ENCODE peak calls at places on chromosomes 6 and 20, in seven cellular contexts. G is H1, E is HCT116, N is K562, Q is GM12878, M is HepG2, O is SK-N-SH. Y is an unnamed sample.

GRCh38 chr6:6856538-6857523 is 250.9 kb upstream of the RREB1 start:
- DNase-seq in G (peak; percentile 55), E (no peak), N (no peak), Q (peak; percentile 71), M (no peak), O (peak; percentile 45), Y (peak; percentile 12)

GRCh38 chr6:38806833-38807232 is 91.7 kb downstream of the DNAH8 start:
- DNase-seq in G (no peak), E (no peak), N (no peak), Q (no peak), M (no peak), O (no peak), Y (no peak)

GRCh38 chr20:46122071-46122470 is 4.0 kb downstream of the CD40 start:
- DNase-seq in G (no peak), E (no peak), N (no peak), Q (no peak), M (peak; percentile 35), O (no peak), Y (no peak)

GRCh38 chr20:59783020-59784010 is 150.1 kb downstream of the SYCP2 start:
- DNase-seq in G (peak; percentile 89), E (peak; percentile 32), N (peak; percentile 70), Q (no peak), M (peak; percentile 55), O (peak; percentile 82), Y (peak; percentile 75)

GRCh38 chr20:62132421-62132820 is 10.1 kb downstream of the LSM14B start:
- DNase-seq in G (no peak), E (no peak), N (no peak), Q (no peak), M (no peak), O (no peak), Y (no peak)

GRCh38 chr6:166169549-166170421 is 2.1 kb upstream of the TBXT start:
- DNase-seq in G (no peak), E (no peak), N (no peak), Q (no peak), M (no peak), O (no peak), Y (no peak)

GRCh38 chr6:36659271-36659670 is 19.2 kb upstream of the CDKN1A start:
- DNase-seq in G (no peak), E (no peak), N (no peak), Q (no peak), M (no peak), O (no peak), Y (no peak)

GRCh38 chr20:63141531-63141930 is 74.4 kb downstream of the YTHDF1 start:
- DNase-seq in G (no peak), E (no peak), N (no peak), Q (no peak), M (no peak), O (no peak), Y (no peak)

GRCh38 chr6:16758163-16758975 is 2.9 kb downstream of the ATXN1 start:
- DNase-seq in G (no peak), E (no peak), N (peak; percentile 23), Q (no peak), M (peak; percentile 66), O (no peak), Y (no peak)

GRCh38 chr6:110066091-110066490 is 88.0 kb downstream of the GPR6 start:
- DNase-seq in G (no peak), E (no peak), N (no peak), Q (no peak), M (no peak), O (no peak), Y (no peak)

GRCh38 chr6:19297880-19298279 is 539.3 kb upstream of the ID4 start:
- DNase-seq in G (no peak), E (no peak), N (no peak), Q (no peak), M (no peak), O (no peak), Y (no peak)

GRCh38 chr6:49205526-49205925 is 257.5 kb downstream of the MMUT start:
- DNase-seq in G (no peak), E (no peak), N (no peak), Q (no peak), M (no peak), O (peak; percentile 17), Y (no peak)

GRCh38 chr6:118893095-118893881 is 664 bp upstream of the ASF1A start:
- DNase-seq in G (no peak), E (no peak), N (peak; percentile 33), Q (no peak), M (peak; percentile 49), O (no peak), Y (peak; percentile 38)

GRCh38 chr6:135451617-135452190 is 45.8 kb downstream of the AHI1 start:
- DNase-seq in G (no peak), E (peak; percentile 22), N (peak; percentile 31), Q (no peak), M (peak; percentile 32), O (peak; percentile 7), Y (peak; percentile 20)

GRCh38 chr20:63097336-63097831 is 90.6 kb upstream of the BHLHE23 start:
- DNase-seq in G (peak; percentile 41), E (no peak), N (no peak), Q (no peak), M (no peak), O (no peak), Y (no peak)

GRCh38 chr6:102660288-102660687 is 1266.8 kb downstream of the GRIK2 start:
- DNase-seq in G (no peak), E (no peak), N (no peak), Q (no peak), M (no peak), O (no peak), Y (no peak)

GRCh38 chr6:101083533-101084172 is 202.5 kb upstream of the ASCC3 start:
- DNase-seq in G (no peak), E (no peak), N (no peak), Q (no peak), M (peak; percentile 9), O (no peak), Y (no peak)

GRCh38 chr6:63802606-63803206 is 167.1 kb downstream of the PHF3 start:
- DNase-seq in G (no peak), E (no peak), N (peak; percentile 12), Q (no peak), M (peak; percentile 31), O (peak; percentile 12), Y (peak; percentile 40)

GRCh38 chr6:30719356-30719755 is 796 bp upstream of the TUBB start:
- DNase-seq in G (no peak), E (no peak), N (no peak), Q (no peak), M (no peak), O (no peak), Y (no peak)
- TF ChIP-seq JUND in G (no peak), E (no peak), N (no peak), Q (no peak), M (no peak), O (no peak), Y (no peak)

GRCh38 chr6:89269981-89270380 is 45.1 kb downstream of the GABRR2 start:
- DNase-seq in G (no peak), E (no peak), N (no peak), Q (no peak), M (no peak), O (no peak), Y (peak; percentile 18)

GRCh38 chr6:89272611-89273010 is 42.5 kb downstream of the GABRR2 start:
- DNase-seq in G (no peak), E (no peak), N (no peak), Q (no peak), M (no peak), O (no peak), Y (no peak)

GRCh38 chr6:89267918-89268317 is 47.2 kb downstream of the GABRR2 start:
- DNase-seq in G (no peak), E (no peak), N (no peak), Q (no peak), M (no peak), O (no peak), Y (no peak)

GRCh38 chr6:89270951-89271721 is 44.0 kb downstream of the GABRR2 start:
- DNase-seq in G (peak; percentile 37), E (no peak), N (no peak), Q (peak; percentile 21), M (no peak), O (no peak), Y (no peak)

DNA sequence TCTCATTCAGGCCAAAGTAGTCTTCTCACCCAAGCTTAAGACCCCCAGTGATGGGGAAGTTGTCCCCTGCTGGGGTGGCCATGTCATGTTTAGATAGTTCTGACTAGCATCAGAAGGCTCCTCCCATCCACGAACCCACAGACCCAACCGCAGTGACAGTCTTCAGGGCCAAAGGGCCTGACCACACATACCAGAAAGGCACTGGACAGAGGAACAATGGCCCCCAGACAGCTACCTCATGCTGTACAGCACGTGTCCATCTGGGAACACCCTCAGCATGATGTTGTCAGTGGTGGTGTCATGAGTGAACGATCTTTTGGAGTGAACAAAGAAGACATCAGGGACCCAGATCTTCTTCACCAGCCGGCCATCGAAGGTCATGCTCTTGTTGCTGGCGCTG is 46.3 kb downstream of the GABRR2 start:
- DNase-seq in G (no peak), E (no peak), N (no peak), Q (no peak), M (no peak), O (no peak), Y (no peak)
- TF ChIP-seq JUND in G (no peak), E (no peak), N (no peak), Q (no peak), M (no peak), O (no peak), Y (no peak)

DNA sequence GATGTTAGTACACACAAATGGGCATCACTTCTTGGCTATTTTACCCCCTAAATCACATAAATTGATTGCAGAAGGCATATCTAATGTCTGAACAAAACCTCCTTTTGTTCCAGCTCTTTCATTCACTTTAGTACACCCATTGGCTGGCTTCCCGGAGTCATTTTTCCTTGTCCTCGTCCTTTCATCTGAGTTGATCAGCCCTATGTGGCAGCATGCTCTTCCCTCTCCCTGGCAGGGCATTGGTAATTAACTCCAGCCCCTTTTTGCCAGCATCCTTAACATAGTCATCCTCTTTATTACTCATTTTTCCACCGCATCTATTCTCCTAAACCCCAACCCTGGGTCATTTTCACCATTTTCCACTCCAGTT is 6.1 kb downstream of the ENPP3 start:
- DNase-seq in G (no peak), E (peak; percentile 66), N (no peak), Q (no peak), M (no peak), O (no peak), Y (no peak)
- TF ChIP-seq JUND in G (no peak), E (peak; percentile 40), N (no peak), Q (no peak), M (no peak), O (no peak), Y (no peak)

GRCh38 chr6:4775591-4776492 is at the start of gene CDYL:
- DNase-seq in G (peak; percentile 86), E (peak; percentile 72), N (peak; percentile 97), Q (no peak), M (peak; percentile 78), O (peak; percentile 97), Y (peak; percentile 95)

GRCh38 chr6:4776493-4776966 is 326 bp downstream of the CDYL start:
- DNase-seq in G (no peak), E (no peak), N (peak; percentile 88), Q (no peak), M (peak; percentile 22), O (peak; percentile 89), Y (no peak)

GRCh38 chr6:4774715-4775590 is 1.3 kb upstream of the CDYL start:
- DNase-seq in G (peak; percentile 73), E (no peak), N (no peak), Q (no peak), M (no peak), O (peak; percentile 37), Y (no peak)

GRCh38 chr6:4778086-4778485 is 1.9 kb downstream of the CDYL start:
- DNase-seq in G (no peak), E (no peak), N (no peak), Q (no peak), M (no peak), O (no peak), Y (no peak)

GRCh38 chr6:4776967-4777925 is 1.0 kb downstream of the CDYL start:
- DNase-seq in G (no peak), E (no peak), N (peak; percentile 59), Q (no peak), M (no peak), O (no peak), Y (no peak)
- TF ChIP-seq JUND in G (no peak), E (no peak), N (no peak), Q (no peak), M (no peak), O (no peak), Y (no peak)

Y was measured in T47D.